ENCODE peak calls at places on chromosomes 6 and 20, in ten cellular contexts. Y is GM23338, M is HCT116, S is transverse colon, F is endothelial cell of umbilical vein, X is prostate gland, A is stomach, H is Panc1, R is sigmoid colon, E is GM12878. L is an unnamed sample. For H3K4me1, the result is how much of the 10 kb centered on the place peaks cover.

GRCh38 chr6:21404577-21404976 is 189.0 kb upstream of the SOX4 start:
- DNase-seq in A (no peak), H (no peak), M (no peak), E (no peak), R (no peak), Y (no peak), S (no peak), F (no peak), X (no peak), L (no peak)

GRCh38 chr6:88548891-88549505 is 382.9 kb upstream of the CNR1 start:
- DNase-seq in M (no peak), H (no peak), E (no peak), R (no peak), Y (no peak), X (no peak), S (no peak), A (no peak), F (no peak), L (no peak)

GRCh38 chr6:137089305-137089704 is 44.5 kb upstream of the IL20RA start:
- DNase-seq in R (no peak), Y (peak), M (no peak), E (no peak), S (peak), A (peak), X (peak), H (no peak), F (no peak), L (peak)

GRCh38 chr20:60851826-60852704 is 400.0 kb upstream of the CDH4 start:
- DNase-seq in A (no peak), H (no peak), Y (peak), E (no peak), R (no peak), F (no peak), M (no peak), X (no peak), S (no peak), L (no peak)

GRCh38 chr6:56637640-56638039 is 5.0 kb downstream of the DST start:
- DNase-seq in X (peak), Y (peak), M (peak), E (peak), F (peak), A (no peak), S (no peak), H (peak), R (no peak), L (no peak)

GRCh38 chr20:43191946-43192847 is 2.5 kb upstream of the PTPRT start:
- DNase-seq in F (no peak), R (no peak), S (no peak), X (no peak), Y (peak), A (no peak), E (no peak), M (no peak), H (no peak), L (peak)

GRCh38 chr6:5173862-5174643 is 86.7 kb downstream of the LYRM4 start:
- DNase-seq in F (no peak), Y (peak), E (peak), A (no peak), H (no peak), R (no peak), S (peak), X (no peak), M (no peak), L (no peak)

GRCh38 chr20:18001131-18001921 is 32.5 kb downstream of the MGME1 start:
- DNase-seq in M (no peak), A (peak), R (peak), X (peak), E (no peak), Y (no peak), S (peak), H (no peak), F (no peak), L (peak)

GRCh38 chr6:129959358-129959930 is 58.9 kb upstream of the L3MBTL3 start:
- DNase-seq in R (no peak), F (no peak), H (no peak), E (no peak), A (no peak), M (no peak), S (no peak), X (no peak), Y (no peak), L (no peak)

GRCh38 chr6:154243793-154244768 is 112.5 kb downstream of the IPCEF1 start:
- DNase-seq in S (no peak), F (no peak), Y (no peak), X (no peak), H (no peak), R (no peak), A (no peak), M (no peak), E (no peak), L (no peak)

GRCh38 chr6:91569071-91569470 is 982.2 kb upstream of the MAP3K7 start:
- DNase-seq in S (no peak), H (no peak), M (no peak), A (no peak), R (no peak), Y (no peak), F (no peak), E (no peak), X (no peak), L (no peak)

GRCh38 chr20:57229490-57229889 is 37.0 kb downstream of the BMP7 start:
- DNase-seq in A (no peak), H (no peak), Y (no peak), R (no peak), M (no peak), F (no peak), E (no peak), X (no peak), S (no peak), L (no peak)

GRCh38 chr6:93784794-93785757 is 365.7 kb upstream of the EPHA7 start:
- DNase-seq in S (no peak), M (no peak), F (peak), R (no peak), X (no peak), H (peak), A (no peak), E (no peak), Y (no peak), L (no peak)

GRCh38 chr20:15918631-15919030 is 654.6 kb downstream of the KIF16B start:
- DNase-seq in X (no peak), F (no peak), R (no peak), A (no peak), S (no peak), E (no peak), Y (peak), H (no peak), M (no peak), L (no peak)

GRCh38 chr6:31541059-31541657 is 645 bp downstream of the DDX39B start:
- DNase-seq in X (peak), M (no peak), Y (peak), F (no peak), R (no peak), S (peak), A (no peak), H (no peak), E (no peak), L (peak)

GRCh38 chr6:134123666-134124208 is 71.3 kb upstream of the SLC2A12 start:
- DNase-seq in F (peak), S (no peak), Y (peak), X (peak), A (no peak), R (no peak), E (peak), H (peak), M (peak), L (no peak)

GRCh38 chr6:153804755-153805330 is 234.2 kb upstream of the OPRM1 start:
- DNase-seq in X (no peak), S (no peak), R (no peak), F (no peak), Y (no peak), E (no peak), M (no peak), H (no peak), A (no peak), L (no peak)

GRCh38 chr6:7006536-7007191 is 101.1 kb upstream of the RREB1 start:
- DNase-seq in M (no peak), R (no peak), H (no peak), Y (no peak), F (no peak), A (no peak), X (no peak), S (no peak), E (no peak), L (no peak)

GRCh38 chr6:44169154-44169553 is 10.5 kb downstream of the CAPN11 start:
- DNase-seq in Y (no peak), A (peak), X (no peak), F (no peak), H (no peak), S (peak), M (no peak), E (no peak), R (no peak), L (no peak)

GRCh38 chr6:44171899-44172546 is 13.4 kb downstream of the CAPN11 start:
- DNase-seq in S (no peak), M (no peak), X (no peak), H (no peak), A (no peak), R (no peak), Y (no peak), F (no peak), E (no peak), L (no peak)

GRCh38 chr6:44169886-44170570 is 11.4 kb downstream of the CAPN11 start:
- DNase-seq in E (no peak), X (no peak), S (peak), H (no peak), M (no peak), A (no peak), Y (no peak), R (no peak), F (no peak), L (no peak)

GRCh38 chr6:44176130-44176934 is 17.7 kb downstream of the CAPN11 start:
- DNase-seq in E (no peak), R (no peak), F (no peak), A (no peak), M (no peak), Y (no peak), S (no peak), X (no peak), H (no peak), L (no peak)

GRCh38 chr6:44172759-44173500 is 14.3 kb downstream of the CAPN11 start:
- DNase-seq in E (peak), S (peak), A (peak), X (peak), F (peak), Y (peak), R (peak), M (peak), H (peak), L (no peak)
- TF ChIP-seq CTCF in E (peak), S (peak), A (no peak), X (peak), F (peak), Y (peak), R (peak), M (peak), H (peak), L (peak)

DNA sequence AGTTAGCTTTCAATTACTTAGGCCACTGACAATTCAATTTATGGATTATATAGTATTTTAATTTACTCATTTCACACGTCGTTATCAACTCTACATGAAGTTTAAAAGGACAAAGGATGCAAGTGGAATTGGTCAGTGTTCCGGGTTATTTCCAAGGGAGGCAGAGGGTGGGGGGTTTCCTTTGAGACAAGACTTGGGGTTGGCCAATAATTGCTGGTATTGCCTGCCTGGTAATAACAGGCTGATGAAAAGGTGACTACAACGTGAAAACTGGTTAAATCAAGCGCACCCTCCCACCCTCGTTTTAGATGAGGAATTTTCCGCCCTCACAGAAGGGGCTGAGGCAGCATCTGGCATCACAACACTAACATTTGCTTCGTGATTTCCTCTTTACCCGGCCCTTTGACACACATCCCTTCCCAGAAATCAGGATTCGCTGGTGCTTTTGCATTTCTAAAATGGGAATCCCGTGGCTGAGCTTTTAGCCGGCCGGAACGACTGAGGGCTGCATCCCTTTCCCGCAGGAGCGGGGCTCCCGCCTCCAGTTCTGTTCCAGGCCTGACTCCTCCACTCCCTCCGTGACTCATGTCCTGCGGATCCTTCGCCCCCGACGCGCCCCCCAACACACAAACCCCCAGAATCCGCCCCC is 1.0 kb upstream of the PIM1 start:
- DNase-seq in E (no peak), M (no peak), S (no peak), A (no peak), F (no peak), H (no peak), Y (peak), R (no peak), X (peak), L (no peak)
- TF ChIP-seq POLR2AphosphoS5 in E (no peak), M (no peak), S (peak), A (peak), F (no peak), H (no peak), Y (no peak), R (no peak), X (no peak), L (no peak)

DNA sequence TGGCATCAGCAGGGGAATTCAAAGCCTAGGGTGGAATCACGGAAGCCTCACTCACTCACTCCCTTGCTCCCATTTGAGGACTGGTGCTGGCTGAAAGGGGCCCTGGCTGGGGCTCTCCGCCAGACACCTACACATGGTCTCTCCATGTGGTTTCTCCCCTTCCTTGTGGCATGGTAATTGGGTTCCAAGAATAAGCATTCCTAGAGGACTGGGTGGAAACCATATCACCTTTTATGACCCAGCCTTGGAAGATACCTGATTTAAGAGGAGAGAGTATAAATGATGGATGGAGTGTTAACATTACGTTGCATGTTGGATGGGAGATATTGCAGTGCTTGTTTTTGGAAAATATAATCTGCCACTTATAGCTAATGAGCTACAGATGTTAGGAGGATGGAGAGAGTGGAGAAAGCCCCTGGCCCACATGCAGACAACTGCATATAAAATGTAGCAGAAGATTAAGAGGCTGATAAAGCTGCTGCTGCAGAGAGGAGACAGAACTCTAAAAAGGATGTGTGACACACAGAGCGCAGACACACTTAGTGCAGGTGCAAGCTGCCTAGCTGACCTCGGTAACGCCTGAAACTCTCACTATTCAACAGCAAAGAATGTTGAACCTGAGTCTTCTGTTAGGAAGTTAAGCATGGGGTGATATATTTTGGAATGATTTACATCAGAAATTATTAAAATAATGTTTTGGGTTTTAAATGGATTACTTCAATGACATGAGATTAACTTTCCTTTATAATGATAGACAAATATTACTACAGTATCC is 23.3 kb upstream of the CDKN1A start:
- DNase-seq in X (no peak), F (no peak), Y (no peak), R (no peak), S (no peak), E (no peak), A (no peak), M (no peak), H (no peak), L (no peak)
- H3K4me1 ChIP-seq in X (under half), F (under half), Y (under half), R (under half), S (under half), E (half or more), A (under half), M (under half), H (under half), L (under half)

GRCh38 chr6:51562198-51562597 is 525.2 kb downstream of the PKHD1 start:
- DNase-seq in S (no peak), A (no peak), M (no peak), X (no peak), F (no peak), Y (no peak), R (no peak), E (peak), H (no peak), L (no peak)

GRCh38 chr6:51553246-51554015 is 534.0 kb downstream of the PKHD1 start:
- DNase-seq in H (no peak), A (no peak), M (no peak), X (no peak), Y (no peak), S (no peak), F (no peak), E (no peak), R (no peak), L (no peak)

GRCh38 chr6:51554029-51554428 is 533.4 kb downstream of the PKHD1 start:
- DNase-seq in S (no peak), X (no peak), F (no peak), R (no peak), A (no peak), E (no peak), Y (no peak), H (no peak), M (no peak), L (no peak)

DNA sequence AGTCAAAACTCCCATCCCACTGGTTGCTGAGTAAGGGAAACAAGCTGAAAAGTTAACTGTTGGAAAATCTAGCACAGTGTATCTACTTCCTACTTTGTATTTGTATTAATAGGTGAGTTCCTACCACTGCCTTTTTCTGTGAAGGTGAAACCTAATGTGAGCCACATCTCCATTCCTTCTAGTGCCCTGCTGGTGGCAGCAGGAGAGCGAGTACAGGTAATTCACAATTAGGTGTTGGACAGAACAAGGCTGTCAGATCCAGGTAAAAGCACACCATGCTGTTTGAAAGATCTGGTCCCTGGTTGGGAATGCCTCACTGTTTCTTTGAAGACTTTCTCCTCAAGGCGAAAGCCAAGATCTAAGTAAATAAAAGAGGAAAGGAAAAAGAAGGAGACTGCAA is 528.4 kb downstream of the PKHD1 start:
- DNase-seq in R (no peak), F (no peak), E (no peak), A (peak), M (no peak), S (no peak), Y (peak), H (no peak), X (no peak), L (no peak)
- TF ChIP-seq CTCF in R (no peak), F (no peak), E (no peak), A (no peak), M (no peak), S (no peak), Y (peak), H (peak), X (no peak), L (no peak)

GRCh38 chr6:144652292-144652891 is 367.3 kb downstream of the UTRN start:
- DNase-seq in M (no peak), Y (no peak), F (no peak), A (no peak), H (no peak), R (no peak), X (no peak), S (no peak), E (no peak), L (no peak)
- TF ChIP-seq POLR2AphosphoS5 in M (no peak), Y (no peak), F (no peak), A (no peak), H (no peak), R (no peak), X (no peak), S (no peak), E (no peak), L (no peak)

L was measured in upper lobe of left lung.